ENCODE peak calls at places on chromosomes 4 and X, in four cellular contexts. B is mammary epithelial cell, U is upper lobe of right lung, P is gastrocnemius medialis. E is an unnamed sample.

GRCh38 chr4:88623097-88623496 is 30.8 kb downstream of the HERC3 start:
- DNase-seq in B (peak; percentile 98), U (no peak), P (no peak), E (no peak)

GRCh38 chr4:106038012-106038411 is 142.7 kb downstream of the NPNT start:
- DNase-seq in B (no peak), U (no peak), P (no peak), E (no peak)

GRCh38 chr4:101102114-101102752 is 245.1 kb downstream of the PPP3CA start:
- DNase-seq in B (peak; percentile 19), U (no peak), P (peak; percentile 15), E (no peak)

GRCh38 chr4:86855572-86855971 is 6.4 kb upstream of the SLC10A6 start:
- DNase-seq in B (peak; percentile 81), U (no peak), P (no peak), E (no peak)

GRCh38 chrX:152886716-152887115 is 11.2 kb upstream of the ZNF185 start:
- DNase-seq in B (no peak), U (no peak), P (no peak), E (no peak)

GRCh38 chrX:4397471-4397870 is 684.0 kb upstream of the PRKX start:
- DNase-seq in B (peak; percentile 70), U (no peak), P (no peak), E (no peak)

GRCh38 chr4:86926428-86927086 is 8.3 kb upstream of the AFF1 start:
- DNase-seq in B (peak; percentile 64), U (no peak), P (no peak), E (no peak)

GRCh38 chrX:47222776-47223350 is 4.4 kb downstream of the CDK16 start:
- DNase-seq in B (no peak), U (no peak), P (no peak), E (no peak)

GRCh38 chrX:7950865-7951264 is 23.7 kb upstream of the PNPLA4 start:
- DNase-seq in B (no peak), U (no peak), P (no peak), E (no peak)

GRCh38 chr4:183146478-183146877 is 47.4 kb downstream of the WWC2 start:
- DNase-seq in B (no peak), U (no peak), P (no peak), E (no peak)

GRCh38 chr4:62952366-62952765 is 1456.9 kb downstream of the TECRL start:
- DNase-seq in B (no peak), U (no peak), P (no peak), E (no peak)

GRCh38 chr4:123443401-123444297 is 47.1 kb downstream of the SPRY1 start:
- DNase-seq in B (no peak), U (no peak), P (no peak), E (no peak)

GRCh38 chrX:45434231-45434630 is 233.6 kb upstream of the DIPK2B start:
- DNase-seq in B (peak; percentile 95), U (no peak), P (no peak), E (no peak)

GRCh38 chr4:123248260-123248659 is 148.3 kb upstream of the SPRY1 start:
- DNase-seq in B (no peak), U (no peak), P (no peak), E (no peak)

GRCh38 chr4:78222575-78223186 is 165.6 kb downstream of the FRAS1 start:
- DNase-seq in B (no peak), U (no peak), P (no peak), E (no peak)

GRCh38 chr4:88709989-88710388 is 12.4 kb upstream of the NAP1L5 start:
- DNase-seq in B (no peak), U (no peak), P (no peak), E (no peak)

GRCh38 chr4:47704693-47705325 is 133.1 kb downstream of the CORIN start:
- DNase-seq in B (no peak), U (no peak), P (no peak), E (no peak)

GRCh38 chr4:64205376-64205775 is 203.9 kb downstream of the TECRL start:
- DNase-seq in B (no peak), U (no peak), P (no peak), E (no peak)

GRCh38 chrX:144810539-144810938 is 436.8 kb upstream of the SPANXN1 start:
- DNase-seq in B (no peak), U (no peak), P (no peak), E (no peak)

GRCh38 chr4:120977435-120977997 is 55.0 kb upstream of the PRDM5 start:
- DNase-seq in B (peak; percentile 47), U (no peak), P (no peak), E (no peak)

GRCh38 chrX:69314436-69315348 is 149.4 kb upstream of the PJA1 start:
- DNase-seq in B (no peak), U (no peak), P (no peak), E (no peak)

GRCh38 chr4:113540859-113541258 is 220.7 kb downstream of the CAMK2D start:
- DNase-seq in B (peak; percentile 23), U (no peak), P (no peak), E (no peak)

GRCh38 chrX:69032601-69033000 is 132.7 kb downstream of the PJA1 start:
- DNase-seq in B (peak; percentile 84), U (no peak), P (no peak), E (peak; percentile 19)

GRCh38 chrX:150499240-150499639 is 69.2 kb upstream of the MTM1 start:
- DNase-seq in B (no peak), U (no peak), P (no peak), E (no peak)
- TF ChIP-seq CTCF in B (no peak), U (no peak), P (no peak), E (no peak)

GRCh38 chr4:3206439-3207100 is 42.4 kb upstream of the MSANTD1 start:
- DNase-seq in B (no peak), U (no peak), P (no peak), E (no peak)

GRCh38 chr4:3208826-3209225 is 40.1 kb upstream of the MSANTD1 start:
- DNase-seq in B (no peak), U (no peak), P (no peak), E (no peak)

GRCh38 chr4:3204021-3204431 is 44.9 kb upstream of the MSANTD1 start:
- DNase-seq in B (no peak), U (no peak), P (peak; percentile 57), E (peak; percentile 63)

GRCh38 chr4:3207531-3208037 is 41.4 kb upstream of the MSANTD1 start:
- DNase-seq in B (no peak), U (no peak), P (no peak), E (no peak)

DNA sequence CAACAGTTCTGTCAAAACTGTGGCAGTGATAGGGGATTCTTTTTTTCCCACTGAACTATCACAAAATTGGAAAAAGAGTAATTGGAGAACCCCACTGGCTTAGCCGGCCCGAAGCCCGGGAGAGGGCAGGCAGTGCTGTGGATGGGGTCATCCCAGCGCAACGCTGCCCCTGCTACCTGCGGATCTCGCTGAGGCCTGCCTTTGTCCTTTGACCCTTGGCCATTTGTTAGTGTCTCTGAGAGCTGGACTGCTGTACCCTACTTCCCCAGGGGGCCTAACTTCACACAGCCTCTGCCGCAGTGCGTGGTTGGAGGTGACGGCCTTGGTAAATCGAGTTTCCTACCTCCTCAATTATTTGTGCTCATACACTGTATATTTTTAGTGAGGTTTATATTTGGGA is 43.0 kb upstream of the MSANTD1 start:
- DNase-seq in B (no peak), U (no peak), P (no peak), E (no peak)
- H3K27ac ChIP-seq in B (no peak overlapping the region), U (no peak overlapping the region), P (no peak overlapping the region), E (no peak overlapping the region)

GRCh38 chr4:83626245-83626843 is 90.4 kb downstream of the GPAT3 start:
- DNase-seq in B (no peak), U (no peak), P (peak; percentile 30), E (no peak)
- H3K36me3 ChIP-seq in B (no peaks in the 10 kb centered on the region), U (no peaks in the 10 kb centered on the region), P (no peaks in the 10 kb centered on the region), E (no peaks in the 10 kb centered on the region)

GRCh38 chr4:99615210-99615834 is 40.7 kb downstream of the MTTP start:
- DNase-seq in B (no peak), U (no peak), P (peak; percentile 8), E (no peak)
- TF ChIP-seq CTCF in B (no peak), U (no peak), P (no peak), E (no peak)

DNA sequence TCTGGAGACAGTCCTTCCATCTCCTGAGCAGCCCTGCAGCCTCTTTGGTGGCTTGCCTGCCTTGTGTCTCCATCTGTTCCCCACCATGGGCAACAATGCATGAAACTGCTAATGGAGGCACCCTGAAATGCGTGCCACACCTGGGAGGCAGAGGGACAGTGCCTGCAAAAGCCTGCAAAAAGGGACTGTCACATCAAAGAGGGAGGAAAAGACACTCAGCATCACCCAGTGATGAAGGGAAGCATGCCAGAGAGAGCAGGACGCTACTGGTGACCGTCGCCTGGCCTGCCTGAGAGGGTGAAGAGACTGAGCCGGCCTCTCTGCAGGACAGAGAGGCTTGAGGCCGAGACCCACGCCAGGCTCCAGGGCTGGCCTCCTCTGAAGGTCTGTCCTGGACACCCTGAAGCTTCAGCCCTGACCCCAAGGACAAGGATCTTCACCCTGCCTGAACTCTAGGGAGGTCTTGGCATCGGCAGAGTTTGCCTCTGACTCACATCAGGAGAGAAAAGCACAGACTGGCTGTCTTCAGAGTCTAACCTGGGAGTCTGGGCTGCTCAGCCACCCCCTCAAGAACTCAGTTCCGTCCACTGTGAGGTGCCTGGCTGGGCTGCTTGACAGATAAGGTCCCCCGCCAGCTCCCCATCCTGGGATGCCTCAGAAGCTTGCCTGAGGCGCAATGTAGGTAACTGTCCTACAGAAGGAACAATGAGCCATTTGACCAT is 8.1 kb downstream of the ACSL1 start:
- DNase-seq in B (no peak), U (no peak), P (no peak), E (no peak)
- H3K27ac ChIP-seq in B (no peak overlapping the region), U (no peak overlapping the region), P (peak overlapping the region; percentile 99), E (peak overlapping the region; percentile 20)

DNA sequence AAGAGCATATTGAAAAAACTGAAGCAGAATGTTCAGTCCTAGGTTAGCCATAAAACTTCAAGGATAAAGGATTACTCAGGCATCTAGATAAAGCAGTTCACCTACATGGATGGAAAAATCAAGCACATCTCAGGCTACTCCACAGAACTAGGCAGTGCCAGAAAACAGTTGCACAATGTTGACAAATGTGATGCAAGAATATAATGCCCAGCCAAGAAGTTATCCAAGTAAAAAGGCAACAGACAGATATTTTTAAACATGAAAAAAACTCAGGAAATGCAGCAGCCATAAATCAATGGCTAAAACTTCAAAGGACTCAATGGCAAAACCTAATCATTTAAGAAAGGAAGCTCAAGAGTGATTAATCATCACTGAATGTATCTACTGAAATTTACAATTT is 456.0 kb upstream of the FAM241A start:
- DNase-seq in B (no peak), U (no peak), P (peak; percentile 13), E (no peak)
- H3K36me3 ChIP-seq in B (no peaks in the 10 kb centered on the region), U (no peaks in the 10 kb centered on the region), P (no peaks in the 10 kb centered on the region), E (no peaks in the 10 kb centered on the region)

GRCh38 chr4:143253156-143253555 is 68.4 kb downstream of the USP38 start:
- DNase-seq in B (peak; percentile 81), U (no peak), P (no peak), E (no peak)

GRCh38 chr4:143250617-143251016 is 65.9 kb downstream of the USP38 start:
- DNase-seq in B (no peak), U (no peak), P (no peak), E (no peak)

GRCh38 chr4:143252478-143252877 is 67.8 kb downstream of the USP38 start:
- DNase-seq in B (peak; percentile 26), U (no peak), P (no peak), E (no peak)

GRCh38 chr4:143251781-143252180 is 67.1 kb downstream of the USP38 start:
- DNase-seq in B (peak; percentile 74), U (no peak), P (no peak), E (no peak)

GRCh38 chr4:143251348-143251747 is 66.6 kb downstream of the USP38 start:
- DNase-seq in B (peak; percentile 5), U (no peak), P (no peak), E (no peak)
- TF ChIP-seq CTCF in B (no peak), U (no peak), P (no peak), E (no peak)

GRCh38 chr4:10730590-10730989 is 46.0 kb upstream of the CLNK start:
- DNase-seq in B (no peak), U (no peak), P (no peak), E (no peak)
- H3K27ac ChIP-seq in B (no peak overlapping the region), U (no peak overlapping the region), P (no peak overlapping the region), E (no peak overlapping the region)

GRCh38 chrX:78109458-78109857 is 5.4 kb downstream of the PGK1 start:
- DNase-seq in B (no peak), U (no peak), P (no peak), E (no peak)
- H3K36me3 ChIP-seq in B (peaks cover 19% of the 10 kb centered on the region), U (peaks cover 29% of the 10 kb centered on the region), P (no peaks in the 10 kb centered on the region), E (peaks cover 11% of the 10 kb centered on the region)